ENCODE peak calls at places on chromosomes 12 and 14, in nine cellular contexts. T is ovary, U is suprapubic skin, V is endothelial cell of umbilical vein, L is IMR-90, E is stomach, D is K562, N is Peyer's patch, Y is heart left ventricle. R is an unnamed sample.

GRCh38 chr12:65313704-65314317 is 35.3 kb downstream of the MSRB3 start:
- DNase-seq in T (no peak), L (peak), N (no peak), E (no peak), V (peak), Y (no peak), U (no peak), D (no peak), R (no peak)

GRCh38 chr12:104012331-104012730 is 37.7 kb downstream of the GLT8D2 start:
- DNase-seq in N (no peak), U (no peak), L (no peak), Y (no peak), V (peak), T (no peak), D (no peak), E (no peak), R (no peak)

GRCh38 chr12:128920468-128920867 is 67.2 kb downstream of the GLT1D1 start:
- DNase-seq in L (no peak), D (no peak), E (no peak), U (no peak), Y (no peak), N (no peak), T (no peak), V (no peak), R (no peak)

GRCh38 chr12:98751580-98752115 is 106.6 kb downstream of the APAF1 start:
- DNase-seq in D (no peak), N (no peak), E (no peak), V (no peak), T (no peak), L (no peak), Y (no peak), U (no peak), R (no peak)

GRCh38 chr12:8026282-8026637 is 6.3 kb upstream of the FOXJ2 start:
- DNase-seq in E (no peak), U (no peak), D (no peak), T (no peak), L (no peak), N (no peak), Y (no peak), V (no peak), R (no peak)

GRCh38 chr14:63404906-63405305 is 86.2 kb upstream of the GPHB5 start:
- DNase-seq in L (no peak), Y (no peak), E (no peak), T (no peak), D (no peak), V (no peak), N (no peak), U (no peak), R (no peak)

GRCh38 chr14:28756896-28757570 is 9.6 kb upstream of the FOXG1 start:
- DNase-seq in N (no peak), T (no peak), Y (no peak), D (no peak), V (peak), E (no peak), L (peak), U (no peak), R (no peak)

GRCh38 chr14:78170203-78170602 is at the start of gene NRXN3:
- DNase-seq in D (no peak), Y (no peak), N (no peak), E (no peak), U (no peak), L (no peak), V (no peak), T (no peak), R (no peak)

GRCh38 chr12:113252494-113252893 is 31.2 kb downstream of the TPCN1 start:
- DNase-seq in U (no peak), D (no peak), L (no peak), E (no peak), Y (peak), V (no peak), T (no peak), N (no peak), R (no peak)

GRCh38 chr12:122980192-122981035 is at the start of gene ARL6IP4:
- DNase-seq in E (peak), Y (peak), N (peak), V (peak), U (no peak), D (peak), T (peak), L (peak), R (no peak)

GRCh38 chr12:117686911-117687377 is 281.8 kb downstream of the KSR2 start:
- DNase-seq in L (no peak), V (peak), N (no peak), T (no peak), Y (no peak), D (no peak), E (no peak), U (peak), R (no peak)

GRCh38 chr12:117980621-117981020 is 11.8 kb upstream of the KSR2 start:
- DNase-seq in E (no peak), D (no peak), L (no peak), V (no peak), N (no peak), T (no peak), U (no peak), Y (no peak), R (no peak)

GRCh38 chr12:118055865-118056773 is 4.9 kb downstream of the WSB2 start:
- DNase-seq in Y (no peak), T (no peak), N (no peak), E (peak), L (peak), D (no peak), V (no peak), U (no peak), R (no peak)

GRCh38 chr12:16245199-16245598 is 32.3 kb downstream of the SLC15A5 start:
- DNase-seq in T (no peak), V (no peak), N (peak), D (no peak), U (no peak), Y (no peak), L (no peak), E (no peak), R (no peak)

GRCh38 chr12:89891933-89892332 is 183.3 kb upstream of the ATP2B1 start:
- DNase-seq in E (no peak), T (no peak), U (no peak), L (no peak), N (no peak), D (no peak), V (no peak), Y (no peak), R (no peak)

GRCh38 chr12:89893972-89894706 is 185.5 kb upstream of the ATP2B1 start:
- DNase-seq in U (no peak), L (peak), V (peak), T (no peak), N (no peak), Y (no peak), E (no peak), D (no peak), R (no peak)

GRCh38 chr12:89892426-89892825 is 183.8 kb upstream of the ATP2B1 start:
- DNase-seq in D (no peak), U (no peak), L (no peak), Y (no peak), E (no peak), N (no peak), V (no peak), T (no peak), R (no peak)

GRCh38 chr12:89895591-89895990 is 187.0 kb upstream of the ATP2B1 start:
- DNase-seq in V (no peak), E (no peak), D (no peak), U (no peak), L (no peak), Y (no peak), N (no peak), T (no peak), R (no peak)

GRCh38 chr12:89895101-89895500 is 186.5 kb upstream of the ATP2B1 start:
- DNase-seq in E (no peak), N (no peak), V (no peak), L (no peak), U (no peak), D (no peak), Y (no peak), T (no peak), R (no peak)
- H3K27ac ChIP-seq in E (no peak), N (no peak), V (no peak), L (no peak), U (no peak), D (no peak), Y (no peak), T (no peak), R (no peak)

GRCh38 chr12:32542550-32543229 is 136.4 kb upstream of the DNM1L start:
- DNase-seq in E (no peak), L (no peak), U (no peak), D (no peak), Y (no peak), N (no peak), T (no peak), V (no peak), R (no peak)
- TF ChIP-seq CTCF in E (no peak), L (no peak), U (no peak), D (no peak), Y (no peak), N (no peak), T (no peak), V (no peak), R (no peak)

GRCh38 chr12:6328045-6328779 is 13.7 kb downstream of the TNFRSF1A start:
- DNase-seq in L (no peak), D (no peak), V (no peak), N (no peak), T (no peak), Y (no peak), E (no peak), U (no peak), R (no peak)
- TF ChIP-seq POLR2A in L (no peak), D (peak), V (no peak), N (no peak), T (no peak), Y (no peak), E (no peak), U (no peak), R (no peak)

GRCh38 chr12:116244474-116245090 is 32.9 kb downstream of the MED13L start:
- DNase-seq in Y (no peak), U (no peak), N (no peak), V (no peak), D (no peak), T (no peak), E (no peak), L (no peak), R (no peak)
- H3K27ac ChIP-seq in Y (no peak), U (no peak), N (no peak), V (no peak), D (peak), T (no peak), E (peak), L (no peak), R (no peak)

DNA sequence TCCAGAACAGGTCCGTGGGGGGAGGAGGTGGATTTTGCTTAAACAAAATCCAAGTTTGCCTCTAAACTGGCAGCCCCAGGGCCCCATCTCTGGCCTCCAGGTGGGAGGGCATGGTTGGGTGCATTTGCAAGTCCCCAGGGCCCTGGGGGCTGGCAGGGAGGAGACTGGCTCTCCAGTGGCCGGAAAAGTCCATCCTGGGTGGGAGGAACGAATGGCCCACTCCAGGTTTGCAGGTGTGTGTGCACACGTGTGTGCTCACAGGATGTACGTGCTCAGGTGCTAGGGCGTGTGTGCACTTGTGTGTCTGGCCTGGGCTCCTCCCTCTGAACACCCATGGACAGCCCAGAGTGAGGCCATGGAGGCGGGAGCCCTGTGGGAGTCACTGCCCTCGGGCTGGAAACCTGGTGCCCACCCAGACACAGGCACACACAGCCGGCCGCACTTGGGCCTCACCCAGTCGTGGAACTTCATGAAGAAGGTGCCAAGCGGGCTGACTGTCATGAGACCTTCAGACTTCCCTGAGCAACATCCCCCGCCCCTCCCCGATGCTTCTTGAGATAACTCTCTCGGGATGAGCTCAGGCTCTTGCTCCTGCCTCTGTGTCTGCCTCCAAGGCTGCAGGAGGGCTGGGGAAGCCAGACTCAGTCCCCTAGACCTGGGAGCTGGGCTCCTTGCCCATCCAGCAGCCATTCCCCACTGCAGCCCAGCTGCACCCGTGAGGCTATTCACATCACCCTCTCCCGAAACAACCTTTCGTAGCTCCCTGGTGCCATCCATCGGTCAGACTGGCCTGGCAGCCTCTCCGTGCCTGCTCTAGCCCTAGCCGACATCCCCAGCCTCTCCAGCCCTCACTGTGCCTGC is 9.4 kb downstream of the AHNAK2 start:
- DNase-seq in Y (peak), V (peak), E (no peak), U (peak), D (no peak), N (peak), T (no peak), L (no peak), R (no peak)
- TF ChIP-seq CTCF in Y (no peak), V (peak), E (no peak), U (peak), D (no peak), N (no peak), T (no peak), L (no peak), R (no peak)

GRCh38 chr12:110742718-110743570 is at the start of gene PPP1CC:
- DNase-seq in L (peak), T (peak), D (peak), V (peak), N (peak), E (peak), Y (peak), U (peak), R (no peak)
- TF ChIP-seq POLR2A in L (peak), T (peak), D (peak), V (peak), N (peak), E (no peak), Y (no peak), U (peak), R (peak)

DNA sequence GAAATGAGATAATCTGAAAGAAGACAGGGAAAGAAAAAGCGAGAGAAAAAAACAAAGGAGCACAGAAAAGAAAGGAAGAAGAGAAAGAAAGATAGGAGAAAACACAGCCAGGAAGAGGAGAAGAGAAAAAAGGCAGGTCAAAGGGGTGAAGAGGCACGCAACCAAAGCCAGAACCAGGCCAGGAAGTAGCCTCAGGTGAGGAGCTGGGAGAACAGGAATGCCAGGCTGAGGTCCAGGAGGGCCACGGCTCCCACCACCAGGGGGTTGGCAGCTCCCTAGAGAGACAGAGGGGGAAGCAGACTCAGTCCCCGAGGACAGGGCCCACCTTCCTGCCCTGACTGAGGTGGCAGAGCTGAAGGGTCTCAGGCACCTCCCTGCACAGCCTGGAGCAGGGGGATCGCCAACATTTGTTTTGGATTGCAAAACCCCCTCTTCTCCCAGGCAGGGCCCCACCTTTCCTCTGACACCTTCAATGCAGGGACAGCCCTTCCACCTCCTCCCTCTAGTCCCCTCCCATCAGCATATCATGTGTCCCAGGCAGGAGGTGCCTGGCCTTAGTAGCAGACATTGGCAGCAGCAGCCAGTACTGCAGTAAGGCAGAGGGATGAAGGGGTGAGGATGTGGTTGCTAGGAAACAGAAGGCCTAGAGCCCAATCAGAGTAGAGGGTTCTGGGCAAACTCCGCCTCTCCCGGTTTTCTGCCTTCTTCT is 2.0 kb upstream of the AP1G2 start:
- DNase-seq in T (no peak), D (peak), Y (no peak), E (no peak), L (no peak), V (no peak), N (peak), U (no peak), R (no peak)
- H3K27ac ChIP-seq in T (no peak), D (no peak), Y (no peak), E (no peak), L (no peak), V (no peak), N (no peak), U (peak), R (no peak)

R was measured in vagina.